ENCODE peak calls at places on chromosomes 1 and 21, in five cellular contexts. One of them, this sample, is unnamed.

GRCh38 chr1:94790246-94790645 is 29.9 kb upstream of the SLC44A3 start:
- DNase-seq in tibial nerve: no peak
- DNase-seq in hippocampal formation: no peak
- DNase-seq in stimulated activated CD4-positive, alpha-beta T cell treated with anti-CD3 and anti-CD28 coated beads, Interleukin-1b, Interleukin-23, amount 100 ng/mL, for 4 hours: no peak
- DNase-seq in effector CD4-positive, alpha-beta T cell: no peak
- DNase-seq in this sample: no peak

GRCh38 chr1:241591317-241591716 is 48.9 kb downstream of the CHML start:
- DNase-seq in tibial nerve: no peak
- DNase-seq in hippocampal formation: no peak
- DNase-seq in stimulated activated CD4-positive, alpha-beta T cell treated with anti-CD3 and anti-CD28 coated beads, Interleukin-1b, Interleukin-23, amount 100 ng/mL, for 4 hours: no peak
- DNase-seq in effector CD4-positive, alpha-beta T cell: no peak
- DNase-seq in this sample: no peak

GRCh38 chr1:108627951-108628350 is 32.9 kb downstream of the HENMT1 start:
- DNase-seq in tibial nerve: no peak
- DNase-seq in hippocampal formation: no peak
- DNase-seq in stimulated activated CD4-positive, alpha-beta T cell treated with anti-CD3 and anti-CD28 coated beads, Interleukin-1b, Interleukin-23, amount 100 ng/mL, for 4 hours: no peak
- DNase-seq in effector CD4-positive, alpha-beta T cell: no peak
- DNase-seq in this sample: no peak

GRCh38 chr1:184972281-184973055 is 1.8 kb downstream of the NIBAN1 start:
- DNase-seq in tibial nerve: no peak
- DNase-seq in hippocampal formation: no peak
- DNase-seq in stimulated activated CD4-positive, alpha-beta T cell treated with anti-CD3 and anti-CD28 coated beads, Interleukin-1b, Interleukin-23, amount 100 ng/mL, for 4 hours: no peak
- DNase-seq in effector CD4-positive, alpha-beta T cell: no peak
- DNase-seq in this sample: no peak

GRCh38 chr1:183914283-183914682 is 109.4 kb downstream of the RGL1 start:
- DNase-seq in tibial nerve: no peak
- DNase-seq in hippocampal formation: no peak
- DNase-seq in stimulated activated CD4-positive, alpha-beta T cell treated with anti-CD3 and anti-CD28 coated beads, Interleukin-1b, Interleukin-23, amount 100 ng/mL, for 4 hours: no peak
- DNase-seq in effector CD4-positive, alpha-beta T cell: no peak
- DNase-seq in this sample: no peak

GRCh38 chr21:39441502-39442475 is 3.8 kb downstream of the LCA5L start:
- DNase-seq in tibial nerve: no peak
- DNase-seq in hippocampal formation: peak; percentile 41
- DNase-seq in stimulated activated CD4-positive, alpha-beta T cell treated with anti-CD3 and anti-CD28 coated beads, Interleukin-1b, Interleukin-23, amount 100 ng/mL, for 4 hours: no peak
- DNase-seq in effector CD4-positive, alpha-beta T cell: peak; percentile 16
- DNase-seq in this sample: no peak

GRCh38 chr1:96487404-96487803 is 234.2 kb upstream of the PTBP2 start:
- DNase-seq in tibial nerve: no peak
- DNase-seq in hippocampal formation: peak; percentile 92
- DNase-seq in stimulated activated CD4-positive, alpha-beta T cell treated with anti-CD3 and anti-CD28 coated beads, Interleukin-1b, Interleukin-23, amount 100 ng/mL, for 4 hours: no peak
- DNase-seq in effector CD4-positive, alpha-beta T cell: no peak
- DNase-seq in this sample: no peak

GRCh38 chr1:84525738-84526137 is 19.4 kb upstream of the GNG5 start:
- DNase-seq in tibial nerve: no peak
- DNase-seq in hippocampal formation: peak; percentile 46
- DNase-seq in stimulated activated CD4-positive, alpha-beta T cell treated with anti-CD3 and anti-CD28 coated beads, Interleukin-1b, Interleukin-23, amount 100 ng/mL, for 4 hours: no peak
- DNase-seq in effector CD4-positive, alpha-beta T cell: no peak
- DNase-seq in this sample: no peak

GRCh38 chr1:214566158-214567104 is 15.0 kb upstream of the PTPN14 start:
- DNase-seq in tibial nerve: no peak
- DNase-seq in hippocampal formation: no peak
- DNase-seq in stimulated activated CD4-positive, alpha-beta T cell treated with anti-CD3 and anti-CD28 coated beads, Interleukin-1b, Interleukin-23, amount 100 ng/mL, for 4 hours: no peak
- DNase-seq in effector CD4-positive, alpha-beta T cell: no peak
- DNase-seq in this sample: no peak

GRCh38 chr1:51237714-51238403 is 1.8 kb downstream of the RNF11 start:
- DNase-seq in tibial nerve: no peak
- DNase-seq in hippocampal formation: no peak
- DNase-seq in stimulated activated CD4-positive, alpha-beta T cell treated with anti-CD3 and anti-CD28 coated beads, Interleukin-1b, Interleukin-23, amount 100 ng/mL, for 4 hours: no peak
- DNase-seq in effector CD4-positive, alpha-beta T cell: no peak
- DNase-seq in this sample: no peak

GRCh38 chr1:58011978-58012377 is 534.5 kb downstream of the OMA1 start:
- DNase-seq in tibial nerve: no peak
- DNase-seq in hippocampal formation: no peak
- DNase-seq in stimulated activated CD4-positive, alpha-beta T cell treated with anti-CD3 and anti-CD28 coated beads, Interleukin-1b, Interleukin-23, amount 100 ng/mL, for 4 hours: no peak
- DNase-seq in effector CD4-positive, alpha-beta T cell: no peak
- DNase-seq in this sample: no peak

GRCh38 chr1:199508653-199509052 is 518.9 kb upstream of the NR5A2 start:
- DNase-seq in tibial nerve: no peak
- DNase-seq in hippocampal formation: no peak
- DNase-seq in stimulated activated CD4-positive, alpha-beta T cell treated with anti-CD3 and anti-CD28 coated beads, Interleukin-1b, Interleukin-23, amount 100 ng/mL, for 4 hours: no peak
- DNase-seq in effector CD4-positive, alpha-beta T cell: no peak
- DNase-seq in this sample: no peak

GRCh38 chr21:44368711-44369446 is 15.5 kb downstream of the TRPM2 start:
- DNase-seq in tibial nerve: peak; percentile 8
- DNase-seq in hippocampal formation: no peak
- DNase-seq in stimulated activated CD4-positive, alpha-beta T cell treated with anti-CD3 and anti-CD28 coated beads, Interleukin-1b, Interleukin-23, amount 100 ng/mL, for 4 hours: no peak
- DNase-seq in effector CD4-positive, alpha-beta T cell: no peak
- DNase-seq in this sample: no peak

GRCh38 chr1:182575540-182576149 is 13.4 kb downstream of the RNASEL start:
- DNase-seq in tibial nerve: no peak
- DNase-seq in hippocampal formation: no peak
- DNase-seq in stimulated activated CD4-positive, alpha-beta T cell treated with anti-CD3 and anti-CD28 coated beads, Interleukin-1b, Interleukin-23, amount 100 ng/mL, for 4 hours: no peak
- DNase-seq in effector CD4-positive, alpha-beta T cell: no peak
- DNase-seq in this sample: no peak

GRCh38 chr1:164787834-164788231 is 228.8 kb downstream of the PBX1 start:
- DNase-seq in tibial nerve: no peak
- DNase-seq in hippocampal formation: no peak
- DNase-seq in stimulated activated CD4-positive, alpha-beta T cell treated with anti-CD3 and anti-CD28 coated beads, Interleukin-1b, Interleukin-23, amount 100 ng/mL, for 4 hours: no peak
- DNase-seq in effector CD4-positive, alpha-beta T cell: no peak
- DNase-seq in this sample: no peak

GRCh38 chr1:116130376-116130775 is 19.2 kb downstream of the MAB21L3 start:
- DNase-seq in tibial nerve: no peak
- DNase-seq in hippocampal formation: no peak
- DNase-seq in stimulated activated CD4-positive, alpha-beta T cell treated with anti-CD3 and anti-CD28 coated beads, Interleukin-1b, Interleukin-23, amount 100 ng/mL, for 4 hours: no peak
- DNase-seq in effector CD4-positive, alpha-beta T cell: no peak
- DNase-seq in this sample: no peak

GRCh38 chr1:89363638-89364536 is at the start of gene GBP6:
- DNase-seq in tibial nerve: no peak
- DNase-seq in hippocampal formation: no peak
- DNase-seq in stimulated activated CD4-positive, alpha-beta T cell treated with anti-CD3 and anti-CD28 coated beads, Interleukin-1b, Interleukin-23, amount 100 ng/mL, for 4 hours: no peak
- DNase-seq in effector CD4-positive, alpha-beta T cell: no peak
- DNase-seq in this sample: no peak

GRCh38 chr21:17925000-17925610 is 105.9 kb upstream of the C21orf91 start:
- DNase-seq in tibial nerve: no peak
- DNase-seq in hippocampal formation: peak; percentile 53
- DNase-seq in stimulated activated CD4-positive, alpha-beta T cell treated with anti-CD3 and anti-CD28 coated beads, Interleukin-1b, Interleukin-23, amount 100 ng/mL, for 4 hours: peak; percentile 48
- DNase-seq in effector CD4-positive, alpha-beta T cell: peak; percentile 50
- DNase-seq in this sample: no peak

GRCh38 chr1:109935451-109935900 is 24.8 kb downstream of the CSF1 start:
- DNase-seq in tibial nerve: no peak
- DNase-seq in hippocampal formation: no peak
- DNase-seq in stimulated activated CD4-positive, alpha-beta T cell treated with anti-CD3 and anti-CD28 coated beads, Interleukin-1b, Interleukin-23, amount 100 ng/mL, for 4 hours: no peak
- DNase-seq in effector CD4-positive, alpha-beta T cell: no peak
- DNase-seq in this sample: no peak

GRCh38 chr1:184423649-184424048 is 36.8 kb downstream of the C1orf21 start:
- DNase-seq in tibial nerve: no peak
- DNase-seq in hippocampal formation: no peak
- DNase-seq in stimulated activated CD4-positive, alpha-beta T cell treated with anti-CD3 and anti-CD28 coated beads, Interleukin-1b, Interleukin-23, amount 100 ng/mL, for 4 hours: no peak
- DNase-seq in effector CD4-positive, alpha-beta T cell: no peak
- DNase-seq in this sample: no peak

GRCh38 chr1:223003549-223003948 is 139.5 kb downstream of the TLR5 start:
- DNase-seq in tibial nerve: no peak
- DNase-seq in hippocampal formation: no peak
- DNase-seq in stimulated activated CD4-positive, alpha-beta T cell treated with anti-CD3 and anti-CD28 coated beads, Interleukin-1b, Interleukin-23, amount 100 ng/mL, for 4 hours: no peak
- DNase-seq in effector CD4-positive, alpha-beta T cell: no peak
- DNase-seq in this sample: no peak

GRCh38 chr1:234869182-234870019 is 259.2 kb downstream of the TOMM20 start:
- DNase-seq in tibial nerve: no peak
- DNase-seq in hippocampal formation: no peak
- DNase-seq in stimulated activated CD4-positive, alpha-beta T cell treated with anti-CD3 and anti-CD28 coated beads, Interleukin-1b, Interleukin-23, amount 100 ng/mL, for 4 hours: no peak
- DNase-seq in effector CD4-positive, alpha-beta T cell: no peak
- DNase-seq in this sample: no peak

GRCh38 chr1:53145942-53146708 is 3.7 kb upstream of the SLC1A7 start:
- DNase-seq in tibial nerve: no peak
- DNase-seq in hippocampal formation: no peak
- DNase-seq in stimulated activated CD4-positive, alpha-beta T cell treated with anti-CD3 and anti-CD28 coated beads, Interleukin-1b, Interleukin-23, amount 100 ng/mL, for 4 hours: no peak
- DNase-seq in effector CD4-positive, alpha-beta T cell: no peak
- DNase-seq in this sample: peak; percentile 58

GRCh38 chr1:191508239-191508638 is 650.0 kb upstream of the RGS18 start:
- DNase-seq in tibial nerve: no peak
- DNase-seq in hippocampal formation: no peak
- DNase-seq in stimulated activated CD4-positive, alpha-beta T cell treated with anti-CD3 and anti-CD28 coated beads, Interleukin-1b, Interleukin-23, amount 100 ng/mL, for 4 hours: no peak
- DNase-seq in effector CD4-positive, alpha-beta T cell: no peak
- DNase-seq in this sample: no peak

GRCh38 chr1:173295391-173295790 is 88.3 kb upstream of the TNFSF4 start:
- DNase-seq in tibial nerve: no peak
- DNase-seq in hippocampal formation: no peak
- DNase-seq in stimulated activated CD4-positive, alpha-beta T cell treated with anti-CD3 and anti-CD28 coated beads, Interleukin-1b, Interleukin-23, amount 100 ng/mL, for 4 hours: no peak
- DNase-seq in effector CD4-positive, alpha-beta T cell: no peak
- DNase-seq in this sample: no peak

GRCh38 chr1:219790834-219791615 is 137.3 kb downstream of the SLC30A10 start:
- DNase-seq in tibial nerve: no peak
- DNase-seq in hippocampal formation: no peak
- DNase-seq in stimulated activated CD4-positive, alpha-beta T cell treated with anti-CD3 and anti-CD28 coated beads, Interleukin-1b, Interleukin-23, amount 100 ng/mL, for 4 hours: no peak
- DNase-seq in effector CD4-positive, alpha-beta T cell: no peak
- DNase-seq in this sample: no peak

GRCh38 chr1:53687886-53688285 is 51.1 kb downstream of the GLIS1 start:
- DNase-seq in tibial nerve: no peak
- DNase-seq in hippocampal formation: no peak
- DNase-seq in stimulated activated CD4-positive, alpha-beta T cell treated with anti-CD3 and anti-CD28 coated beads, Interleukin-1b, Interleukin-23, amount 100 ng/mL, for 4 hours: no peak
- DNase-seq in effector CD4-positive, alpha-beta T cell: no peak
- DNase-seq in this sample: no peak

GRCh38 chr1:72837781-72838180 is 555.4 kb upstream of the NEGR1 start:
- DNase-seq in tibial nerve: no peak
- DNase-seq in hippocampal formation: no peak
- DNase-seq in stimulated activated CD4-positive, alpha-beta T cell treated with anti-CD3 and anti-CD28 coated beads, Interleukin-1b, Interleukin-23, amount 100 ng/mL, for 4 hours: no peak
- DNase-seq in effector CD4-positive, alpha-beta T cell: no peak
- DNase-seq in this sample: no peak